ENCODE peak calls at places on chromosomes 7 and 10, in nine cellular contexts. X is neuronal stem cell, V is K562, E is SK-N-SH, C is GM23338, Y is endothelial cell of umbilical vein, N is HepG2, H is keratinocyte, M is Karpas-422. J is an unnamed sample.
A peak's percentile ranks its signal among the peaks of the same experiment; 100 is the strongest.

GRCh38 chr10:86345296-86346168 is 21.1 kb downstream of the GRID1 start:
- DNase-seq in N (no peak), X (no peak), M (no peak), H (peak; percentile 21), C (no peak), E (no peak), V (no peak), Y (no peak), J (no peak)

GRCh38 chr10:129078746-129079480 is 388.1 kb upstream of the MGMT start:
- DNase-seq in H (no peak), C (no peak), M (no peak), X (no peak), V (no peak), N (no peak), Y (no peak), E (no peak), J (no peak)

GRCh38 chr7:116224492-116225098 is 14.3 kb downstream of the TES start:
- DNase-seq in C (no peak), H (no peak), V (no peak), N (no peak), M (no peak), X (no peak), E (no peak), Y (no peak), J (no peak)

GRCh38 chr7:124552217-124552616 is 213.4 kb downstream of the GPR37 start:
- DNase-seq in N (no peak), H (no peak), E (no peak), C (no peak), M (no peak), X (no peak), V (no peak), Y (no peak), J (no peak)

GRCh38 chr10:18214692-18215563 is 74.7 kb downstream of the CACNB2 start:
- DNase-seq in X (peak; percentile 48), H (no peak), E (peak; percentile 46), Y (peak; percentile 55), N (peak; percentile 16), V (no peak), C (peak; percentile 70), M (peak; percentile 73), J (peak; percentile 6)

GRCh38 chr7:39602351-39602750 is 21.0 kb upstream of the RALA start:
- DNase-seq in M (no peak), N (no peak), V (no peak), X (no peak), E (no peak), C (no peak), Y (no peak), H (no peak), J (no peak)

GRCh38 chr10:44281089-44281613 is 103.7 kb downstream of the CXCL12 start:
- DNase-seq in M (no peak), E (no peak), Y (no peak), N (no peak), V (no peak), H (no peak), C (no peak), X (no peak), J (no peak)

GRCh38 chr7:22190736-22191135 is 166.2 kb downstream of the RAPGEF5 start:
- DNase-seq in Y (no peak), M (no peak), X (no peak), V (no peak), C (no peak), H (no peak), N (no peak), E (no peak), J (no peak)

GRCh38 chr7:46210467-46210866 is 289.4 kb upstream of the IGFBP3 start:
- DNase-seq in N (no peak), M (no peak), X (no peak), C (no peak), H (no peak), Y (no peak), V (no peak), E (no peak), J (no peak)

GRCh38 chr7:68185641-68186040 is 1189.0 kb downstream of the TYW1 start:
- DNase-seq in Y (no peak), N (no peak), V (no peak), H (no peak), E (peak; percentile 34), X (no peak), C (no peak), M (no peak), J (no peak)

GRCh38 chr10:68231916-68232315 is at the start of gene ATOH7:
- DNase-seq in C (peak; percentile 66), E (no peak), M (no peak), Y (no peak), V (no peak), H (no peak), X (no peak), N (no peak), J (no peak)

GRCh38 chr10:102769375-102770107 is 25.8 kb downstream of the WBP1L start:
- DNase-seq in H (peak; percentile 91), M (no peak), C (no peak), V (no peak), N (peak; percentile 96), Y (no peak), X (no peak), E (no peak), J (no peak)

GRCh38 chr7:27202018-27202740 is 2.3 kb upstream of the HOXA13 start:
- DNase-seq in V (no peak), X (no peak), C (no peak), M (no peak), H (no peak), Y (no peak), E (no peak), N (no peak), J (no peak)

GRCh38 chr10:68154211-68154497 is 44.9 kb downstream of the MYPN start:
- DNase-seq in V (no peak), X (no peak), Y (no peak), H (no peak), C (peak; percentile 57), M (no peak), E (peak; percentile 52), N (no peak), J (peak; percentile 10)

GRCh38 chr10:30784896-30785605 is 155.5 kb upstream of the LYZL2 start:
- DNase-seq in M (no peak), H (no peak), C (peak; percentile 94), Y (peak; percentile 78), N (no peak), E (peak; percentile 91), X (peak; percentile 91), V (no peak), J (no peak)

GRCh38 chr7:86972072-86972471 is 87.4 kb downstream of the ELAPOR2 start:
- DNase-seq in V (no peak), H (no peak), N (no peak), E (no peak), M (no peak), X (peak; percentile 29), C (peak; percentile 85), Y (no peak), J (no peak)

GRCh38 chr7:65907501-65908198 is 34.8 kb downstream of the VKORC1L1 start:
- DNase-seq in M (no peak), X (no peak), C (peak; percentile 43), Y (no peak), H (no peak), V (no peak), E (no peak), N (peak; percentile 34), J (no peak)

GRCh38 chr10:100065084-100065660 is 16.5 kb downstream of the CPN1 start:
- DNase-seq in H (no peak), Y (no peak), X (no peak), V (peak; percentile 19), M (no peak), E (no peak), C (peak; percentile 69), N (no peak), J (no peak)
- H2AFZ ChIP-seq in H (no peak overlapping the region), Y (no peak overlapping the region), X (no peak overlapping the region), V (peak overlapping the region; percentile 74), M (no peak overlapping the region), E (no peak overlapping the region), C (no peak overlapping the region), N (no peak overlapping the region), J (no peak overlapping the region)

DNA sequence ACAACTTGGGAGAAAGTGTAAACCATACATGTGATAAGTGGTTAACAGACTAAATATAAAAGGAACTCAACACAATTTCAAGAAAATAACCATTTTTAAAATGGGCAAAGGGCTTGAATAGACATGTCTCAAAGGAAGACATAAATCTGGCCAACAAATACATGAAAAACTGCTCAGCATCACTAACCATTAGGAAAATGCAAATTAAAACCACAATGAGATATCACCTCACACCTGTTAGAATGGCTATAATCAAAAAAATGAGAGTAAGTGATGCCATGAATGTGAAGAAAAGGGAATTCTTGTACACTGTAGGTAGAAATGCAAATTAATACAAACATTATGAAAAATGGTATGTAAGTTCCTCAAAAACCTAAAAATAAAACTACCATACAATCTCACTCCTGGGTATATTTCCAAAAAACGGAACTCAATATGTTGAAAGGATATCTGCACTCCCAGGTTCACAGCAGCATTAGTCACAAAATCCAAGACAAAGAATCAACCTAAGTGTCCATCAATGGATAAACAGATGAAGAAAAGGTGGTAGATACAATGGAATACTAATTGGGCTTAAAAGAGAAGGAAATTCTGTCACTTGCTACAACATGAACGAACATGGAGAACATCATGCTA is 5.6 kb downstream of the SNX13 start:
- DNase-seq in V (no peak), H (no peak), Y (no peak), M (peak; percentile 63), X (no peak), N (no peak), E (no peak), C (no peak), J (no peak)
- H3K4me1 ChIP-seq in V (peaks cover 3% of the 10 kb centered on the region), H (peaks cover 31% of the 10 kb centered on the region), Y (peaks cover 14% of the 10 kb centered on the region), M (peaks cover 83% of the 10 kb centered on the region), X (no peaks in the 10 kb centered on the region), N (peaks cover 37% of the 10 kb centered on the region), E (peaks cover 12% of the 10 kb centered on the region), C (peaks cover 22% of the 10 kb centered on the region), J (peaks cover 32% of the 10 kb centered on the region)

GRCh38 chr10:69571618-69572158 is 1.5 kb downstream of the NEUROG3 start:
- DNase-seq in N (no peak), C (peak; percentile 66), E (peak; percentile 35), V (no peak), M (no peak), X (no peak), Y (no peak), H (no peak), J (no peak)

GRCh38 chr10:69574571-69574978 is 1.4 kb upstream of the NEUROG3 start:
- DNase-seq in C (peak; percentile 77), X (no peak), N (no peak), M (no peak), H (no peak), Y (no peak), V (no peak), E (peak; percentile 59), J (no peak)

GRCh38 chr10:69573056-69573806 is at the start of gene NEUROG3:
- DNase-seq in V (peak; percentile 27), Y (no peak), M (no peak), N (no peak), E (peak; percentile 71), X (no peak), C (peak; percentile 74), H (no peak), J (peak; percentile 27)

GRCh38 chr10:69570050-69570816 is 3.0 kb downstream of the NEUROG3 start:
- DNase-seq in M (no peak), V (no peak), X (no peak), H (no peak), E (no peak), Y (no peak), C (peak; percentile 69), N (no peak), J (no peak)

GRCh38 chr10:69572159-69573055 is 815 bp downstream of the NEUROG3 start:
- DNase-seq in X (no peak), E (peak; percentile 49), C (peak; percentile 63), M (no peak), V (no peak), Y (no peak), N (no peak), H (no peak), J (no peak)
- H3K4me3 ChIP-seq in X (no peak overlapping the region), E (no peak overlapping the region), C (peak overlapping the region; percentile 67), M (no peak overlapping the region), V (no peak overlapping the region), Y (no peak overlapping the region), N (no peak overlapping the region), H (no peak overlapping the region), J (no peak overlapping the region)

GRCh38 chr10:52455095-52455494 is 141.0 kb downstream of the DKK1 start:
- DNase-seq in E (no peak), X (no peak), M (no peak), C (no peak), V (no peak), Y (no peak), N (no peak), H (peak; percentile 73), J (no peak)
- H2AFZ ChIP-seq in E (no peak overlapping the region), X (peak overlapping the region; percentile 19), M (no peak overlapping the region), C (peak overlapping the region; percentile 49), V (no peak overlapping the region), Y (peak overlapping the region; percentile 51), N (no peak overlapping the region), H (peak overlapping the region; percentile 23), J (peak overlapping the region; percentile 79)